ENCODE peak calls at places on chromosomes 4 and X, in four cellular contexts. X is nephron progenitor cell, Z is progenitor cell of endocrine pancreas, J is OCI-LY7. T is an unnamed sample.

GRCh38 chr4:73902038-73902637 is 32.9 kb downstream of the CXCL1 start:
- DNase-seq in X (no peak), Z (no peak), J (no peak), T (no peak)

GRCh38 chr4:15926486-15926885 is 12.1 kb downstream of the FGFBP1 start:
- DNase-seq in X (no peak), Z (no peak), J (no peak), T (no peak)

GRCh38 chrX:133810925-133811324 is 174.5 kb downstream of the GPC3 start:
- DNase-seq in X (no peak), Z (no peak), J (no peak), T (no peak)

GRCh38 chr4:3196670-3197359 is 52.1 kb upstream of the MSANTD1 start:
- DNase-seq in X (no peak), Z (no peak), J (no peak), T (no peak)

GRCh38 chrX:63784902-63785692 is at the start of gene ARHGEF9:
- DNase-seq in X (peak), Z (peak), J (no peak), T (peak)

GRCh38 chrX:19889582-19890342 is 2.4 kb upstream of the SH3KBP1 start:
- DNase-seq in X (no peak), Z (no peak), J (no peak), T (no peak)

GRCh38 chrX:119802546-119802945 is 11.1 kb upstream of the RPL39 start:
- DNase-seq in X (no peak), Z (no peak), J (no peak), T (no peak)

GRCh38 chr4:89939994-89940393 is 45.3 kb downstream of the MMRN1 start:
- DNase-seq in X (no peak), Z (no peak), J (no peak), T (no peak)

GRCh38 chr4:116070283-116070682 is 956.9 kb upstream of the NDST4 start:
- DNase-seq in X (no peak), Z (no peak), J (no peak), T (no peak)

GRCh38 chr4:157600583-157600982 is 380.1 kb downstream of the GRIA2 start:
- DNase-seq in X (no peak), Z (no peak), J (no peak), T (no peak)

GRCh38 chrX:56783996-56784620 is 55.1 kb downstream of the NBDY start:
- DNase-seq in X (no peak), Z (no peak), J (no peak), T (no peak)

GRCh38 chrX:39574178-39574577 is 523.6 kb downstream of the BCOR start:
- DNase-seq in X (no peak), Z (no peak), J (peak), T (no peak)

GRCh38 chr4:39664828-39665731 is 26.4 kb upstream of the SMIM14 start:
- DNase-seq in X (no peak), Z (no peak), J (no peak), T (no peak)

GRCh38 chr4:152100378-152101201 is 339.8 kb upstream of the GATB start:
- DNase-seq in X (no peak), Z (no peak), J (peak), T (no peak)

GRCh38 chrX:96182366-96182765 is 502.3 kb upstream of the DIAPH2 start:
- DNase-seq in X (peak), Z (no peak), J (no peak), T (peak)

GRCh38 chr4:72553540-72553939 is 15.5 kb downstream of the ADAMTS3 start:
- DNase-seq in X (no peak), Z (no peak), J (no peak), T (no peak)

GRCh38 chrX:78886550-78886949 is 58.6 kb upstream of the P2RY10 start:
- DNase-seq in X (no peak), Z (no peak), J (peak), T (no peak)
- TF ChIP-seq CTCF in X (peak), Z (peak), J (peak), T (peak)

GRCh38 chrX:24493740-24494543 is 28.9 kb downstream of the PDK3 start:
- DNase-seq in X (no peak), Z (no peak), J (no peak), T (no peak)

GRCh38 chrX:24494544-24495113 is 29.5 kb downstream of the PDK3 start:
- DNase-seq in X (no peak), Z (no peak), J (no peak), T (no peak)

GRCh38 chrX:24495700-24496099 is 30.6 kb downstream of the PDK3 start:
- DNase-seq in X (no peak), Z (no peak), J (no peak), T (no peak)

GRCh38 chrX:24498975-24499374 is 33.9 kb downstream of the PDK3 start:
- DNase-seq in X (no peak), Z (no peak), J (peak), T (no peak)

DNA sequence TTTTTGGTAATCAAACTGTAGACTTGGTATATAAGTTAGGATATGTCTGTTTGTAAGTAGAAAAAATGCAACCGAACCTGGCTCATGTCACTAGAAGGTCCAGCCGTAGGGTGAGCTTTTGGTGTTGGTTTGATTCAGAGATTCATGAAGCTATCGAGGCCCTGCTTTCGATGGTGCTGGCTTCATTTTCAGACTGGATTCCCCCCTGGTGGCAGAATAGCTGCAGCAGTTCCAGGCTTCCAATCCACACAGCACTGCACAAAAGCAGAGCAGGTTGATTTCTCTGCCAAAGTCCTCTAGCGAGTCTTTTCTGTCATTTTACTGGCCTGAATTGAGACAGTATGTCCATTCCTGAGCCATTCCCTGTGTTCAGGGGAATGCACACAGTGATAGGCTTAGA is 33.1 kb downstream of the PDK3 start:
- DNase-seq in X (no peak), Z (no peak), J (no peak), T (peak)
- TF ChIP-seq CTCF in X (no peak), Z (peak), J (peak), T (no peak)

GRCh38 chr4:127995776-127996175 is 30.6 kb downstream of the ABHD18 start:
- DNase-seq in X (no peak), Z (no peak), J (no peak), T (no peak)

GRCh38 chr4:127993150-127993549 is 27.9 kb downstream of the ABHD18 start:
- DNase-seq in X (no peak), Z (no peak), J (no peak), T (no peak)

DNA sequence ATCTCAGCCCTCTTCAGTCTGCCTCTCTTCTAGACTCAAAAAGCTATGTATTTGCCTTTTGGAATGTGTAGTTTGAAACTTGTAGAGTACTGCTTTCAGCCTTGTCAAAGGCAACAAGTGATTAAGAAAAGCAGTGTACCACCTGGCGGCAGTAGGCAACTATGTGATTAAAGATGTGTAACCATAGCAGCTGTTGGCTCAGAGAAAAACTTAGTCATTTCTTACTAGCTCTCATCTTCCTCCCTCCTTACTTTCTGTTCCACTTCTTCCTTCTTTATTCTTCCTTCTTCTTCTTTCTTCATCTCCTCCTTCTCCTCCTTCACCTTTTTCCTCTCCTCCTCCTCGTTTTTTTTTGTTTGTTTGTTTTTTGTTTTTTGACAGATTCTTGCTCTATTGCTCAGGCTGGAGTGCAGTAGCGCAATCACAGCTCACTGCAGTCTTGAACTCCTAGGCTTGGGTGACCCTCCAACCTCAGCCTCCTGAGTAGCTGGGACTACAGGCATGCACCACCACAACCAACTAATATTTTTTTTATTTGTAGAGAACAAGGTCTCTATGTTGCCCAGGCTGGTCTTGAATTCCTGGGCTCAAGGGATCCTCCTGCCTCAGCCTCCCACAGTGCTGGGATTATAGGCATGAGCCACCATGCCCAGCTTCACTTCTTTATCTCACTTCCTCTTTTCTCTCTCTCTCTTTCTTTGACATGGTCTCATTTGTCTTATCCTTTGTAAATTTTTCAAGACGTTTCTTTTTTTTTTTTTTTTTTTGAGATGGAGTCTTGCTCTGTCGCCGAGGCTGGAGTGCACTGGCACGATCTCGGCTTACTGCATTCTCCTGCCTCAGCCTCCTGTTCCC is 32.6 kb downstream of the ABHD18 start:
- DNase-seq in X (no peak), Z (no peak), J (peak), T (no peak)
- TF ChIP-seq CTCF in X (no peak), Z (no peak), J (peak), T (no peak)

DNA sequence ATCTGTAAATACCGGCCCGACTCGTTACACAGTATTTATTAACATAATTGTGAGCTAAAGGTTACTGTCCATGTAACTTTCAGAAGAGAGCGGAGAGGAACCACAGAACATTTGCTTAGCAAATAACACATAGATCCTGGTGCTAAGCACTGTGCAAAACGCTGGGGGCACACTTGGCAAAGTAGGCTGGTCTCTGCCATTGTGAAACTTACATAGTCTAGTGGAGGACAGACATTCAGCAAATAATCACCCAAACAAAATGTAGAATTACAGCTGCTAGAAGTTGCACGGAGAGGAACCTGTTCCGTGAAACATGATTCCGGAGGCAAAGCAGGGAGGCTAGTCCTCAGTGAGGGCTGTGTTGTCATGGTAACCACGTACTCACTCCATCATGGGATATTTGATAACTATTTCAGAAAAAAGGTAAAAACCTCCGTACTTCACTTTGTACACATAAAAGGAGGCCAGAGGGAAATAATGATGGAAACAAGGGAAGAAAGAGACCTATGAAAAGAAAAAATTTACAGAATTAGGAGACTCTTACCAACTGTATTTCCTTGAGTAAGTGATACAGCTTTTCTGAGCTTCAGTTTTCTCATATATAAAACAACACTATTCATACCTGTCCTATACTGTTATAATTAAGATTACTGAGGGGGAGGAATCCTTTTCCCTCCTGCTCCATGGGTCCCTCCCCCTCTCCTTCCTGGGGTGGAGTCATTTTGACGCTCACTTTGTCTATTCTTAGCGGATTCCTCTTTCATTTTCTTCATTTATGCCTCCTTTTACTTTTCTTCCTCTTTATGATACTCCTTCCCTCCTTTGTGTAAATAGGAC is 760 bp upstream of the RASGEF1B start:
- DNase-seq in X (peak), Z (no peak), J (peak), T (peak)
- TF ChIP-seq CTCF in X (no peak), Z (peak), J (peak), T (peak)

GRCh38 chr4:123856689-123857545 is 460.3 kb downstream of the SPRY1 start:
- DNase-seq in X (peak), Z (no peak), J (no peak), T (peak)
- TF ChIP-seq CTCF in X (peak), Z (peak), J (no peak), T (no peak)

DNA sequence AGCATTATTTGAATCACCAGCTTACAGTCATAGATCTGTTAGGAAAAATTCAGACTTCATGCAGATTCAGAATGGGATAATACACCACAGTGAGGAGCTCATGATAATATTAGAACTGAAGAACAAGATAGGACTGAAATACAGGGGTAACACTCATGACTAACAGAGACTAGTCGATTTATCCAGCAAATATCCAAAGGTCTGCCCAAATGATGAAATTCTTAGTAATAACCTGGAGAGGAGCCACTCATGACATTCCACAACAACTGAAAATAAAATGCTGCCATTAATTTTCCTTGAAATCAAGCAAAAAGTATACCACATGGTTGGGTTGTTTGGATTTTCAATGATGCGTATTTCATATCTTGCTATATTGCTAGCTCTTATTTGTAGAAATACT is 903.7 kb upstream of the ADGRL3 start:
- DNase-seq in X (no peak), Z (no peak), J (no peak), T (no peak)
- TF ChIP-seq CTCF in X (no peak), Z (no peak), J (no peak), T (no peak)

GRCh38 chr4:24559889-24560288 is 24.5 kb downstream of the DHX15 start:
- DNase-seq in X (no peak), Z (no peak), J (no peak), T (no peak)
- TF ChIP-seq CTCF in X (no peak), Z (no peak), J (no peak), T (no peak)

DNA sequence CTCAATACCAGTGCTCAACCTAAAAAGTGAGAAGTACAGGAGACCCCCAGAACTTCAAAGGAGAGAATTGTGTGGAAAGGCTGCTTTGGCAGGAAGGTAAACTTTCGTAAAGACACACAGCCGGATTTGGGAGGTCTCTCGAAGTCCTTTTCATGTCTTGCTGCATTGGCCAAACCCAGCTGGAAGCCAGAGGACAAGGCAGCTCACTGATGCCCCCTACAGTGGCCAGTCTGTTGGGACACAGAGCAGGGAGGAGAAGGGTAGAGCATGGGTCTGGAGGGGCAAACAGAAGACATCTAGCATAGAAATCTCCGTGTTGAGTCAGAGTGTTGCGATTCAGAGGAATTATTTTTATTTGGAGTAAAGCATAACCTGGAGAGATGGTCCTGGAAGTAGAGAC is 198.9 kb downstream of the ANK2 start:
- DNase-seq in X (no peak), Z (no peak), J (no peak), T (peak)
- TF ChIP-seq CTCF in X (no peak), Z (no peak), J (peak), T (peak)

DNA sequence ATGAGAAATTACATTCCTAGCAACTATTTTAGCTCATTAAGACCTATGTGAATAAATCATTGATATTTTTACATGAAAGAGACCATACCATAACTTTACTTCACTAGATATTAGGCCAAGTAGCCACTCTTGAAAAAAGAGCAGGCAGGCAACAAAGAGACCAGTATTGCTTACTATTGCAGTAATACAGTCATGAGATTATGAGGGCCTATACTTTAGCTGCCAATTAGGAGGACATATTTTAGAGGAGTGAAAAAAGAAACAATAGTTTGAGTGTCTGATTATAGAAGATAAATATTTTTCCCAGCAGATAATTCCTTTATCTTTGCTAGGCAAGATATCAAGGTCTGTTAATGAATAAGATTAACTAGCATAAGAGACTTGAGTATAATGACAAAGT is 739.0 kb downstream of the GRID2 start:
- DNase-seq in X (no peak), Z (no peak), J (no peak), T (no peak)
- TF ChIP-seq CTCF in X (no peak), Z (no peak), J (no peak), T (no peak)

DNA sequence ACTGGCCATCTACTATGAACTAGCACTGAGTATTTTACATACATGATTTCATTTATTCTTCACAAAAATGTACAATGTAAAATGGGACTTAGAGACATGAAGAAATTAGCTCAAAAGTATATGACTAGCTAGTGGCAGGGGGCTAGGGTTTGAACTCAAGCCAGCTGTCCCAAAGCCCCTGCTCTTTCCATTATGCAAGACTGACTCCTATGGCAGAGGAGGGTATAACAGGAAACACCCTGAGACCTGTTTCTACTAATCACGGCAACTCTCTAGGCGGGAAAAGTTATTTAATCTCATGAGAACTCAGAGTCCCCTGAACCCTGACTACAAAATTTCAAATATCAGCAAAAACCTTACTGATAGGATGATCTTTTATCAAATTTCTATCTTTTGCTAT is 150.6 kb downstream of the PRDM5 start:
- DNase-seq in X (no peak), Z (no peak), J (no peak), T (no peak)
- TF ChIP-seq CTCF in X (no peak), Z (no peak), J (peak), T (no peak)